ENCODE peak calls at places on chromosomes 6 and 20, in eight cellular contexts. X is T-helper 9 cell; G is T follicular helper cell; D is activated T-cell treated with anti-CD3 and anti-CD28 coated beads for 1 hour; O is fibroblast of the aortic adventitia; N is activated CD8-positive, alpha-beta memory T cell treated with anti-CD3 and anti-CD28 coated beads for 1 hour; V is fibroblast of lung; Z is tibial artery. I is an unnamed sample.

GRCh38 chr6:108559097-108559883 is 1.4 kb upstream of the FOXO3 start:
- DNase-seq in X (peak), G (peak), D (peak), O (peak), N (peak), V (peak), Z (peak), I (peak)

GRCh38 chr6:142301421-142302391 is at the start of gene ADGRG6:
- DNase-seq in X (no peak), G (no peak), D (peak), O (no peak), N (peak), V (peak), Z (peak), I (peak)

GRCh38 chr6:152343735-152344360 is 293.3 kb downstream of the SYNE1 start:
- DNase-seq in X (no peak), G (no peak), D (no peak), O (no peak), N (no peak), V (no peak), Z (no peak), I (no peak)

GRCh38 chr6:76774750-76775396 is 688.4 kb downstream of the HTR1B start:
- DNase-seq in X (no peak), G (no peak), D (no peak), O (peak), N (no peak), V (no peak), Z (no peak), I (no peak)

GRCh38 chr20:38599410-38599882 is 2.2 kb upstream of the ARHGAP40 start:
- DNase-seq in X (no peak), G (no peak), D (no peak), O (peak), N (no peak), V (no peak), Z (no peak), I (no peak)

GRCh38 chr20:11686900-11687543 is 230.7 kb upstream of the BTBD3 start:
- DNase-seq in X (no peak), G (no peak), D (no peak), O (peak), N (no peak), V (peak), Z (no peak), I (no peak)

GRCh38 chr6:56851104-56851503 is 103.8 kb upstream of the BEND6 start:
- DNase-seq in X (no peak), G (no peak), D (no peak), O (peak), N (no peak), V (peak), Z (no peak), I (no peak)

GRCh38 chr6:24329022-24329421 is 28.8 kb downstream of the DCDC2 start:
- DNase-seq in X (no peak), G (no peak), D (no peak), O (no peak), N (no peak), V (no peak), Z (no peak), I (no peak)

I was measured in aorta.